ENCODE peak calls at places on chromosomes 3 and 15, in seven cellular contexts. R, T, F, P, W, I and N are unnamed samples.

GRCh38 chr3:53773330-53773583 is 73.0 kb downstream of the CHDH start:
- DNase-seq in T (no peak), F (no peak), I (no peak), P (no peak), R (no peak), W (no peak), N (no peak)

GRCh38 chr15:49855917-49856637 is 235.2 kb downstream of the DTWD1 start:
- DNase-seq in I (no peak), R (no peak), W (peak; percentile 91), T (no peak), F (no peak), P (no peak), N (no peak)

GRCh38 chr15:72365844-72366243 is 10.0 kb downstream of the HEXA start:
- DNase-seq in T (no peak), F (no peak), W (no peak), I (no peak), R (no peak), P (peak; percentile 37), N (no peak)

GRCh38 chr3:173913397-173913796 is 515.9 kb downstream of the NLGN1 start:
- DNase-seq in T (no peak), F (no peak), I (no peak), W (peak; percentile 71), P (no peak), R (no peak), N (no peak)

GRCh38 chr15:61653110-61653509 is 407.1 kb downstream of the VPS13C start:
- DNase-seq in P (no peak), F (no peak), R (no peak), I (peak; percentile 18), T (no peak), W (no peak), N (no peak)

GRCh38 chr15:96327155-96327741 is 3.3 kb upstream of the NR2F2 start:
- DNase-seq in T (peak; percentile 55), I (peak; percentile 75), P (no peak), F (no peak), R (no peak), W (peak; percentile 72), N (no peak)

GRCh38 chr3:30368978-30369377 is 237.4 kb upstream of the TGFBR2 start:
- DNase-seq in R (no peak), P (no peak), I (no peak), W (no peak), T (no peak), F (no peak), N (no peak)

GRCh38 chr3:161549251-161549650 is 52.6 kb downstream of the OTOL1 start:
- DNase-seq in P (no peak), F (no peak), T (no peak), W (no peak), R (no peak), I (no peak), N (no peak)

GRCh38 chr3:53970656-53971055 is 79.0 kb upstream of the SELENOK start:
- DNase-seq in P (no peak), F (no peak), T (no peak), I (peak; percentile 65), W (no peak), R (no peak), N (no peak)

GRCh38 chr3:37145607-37146006 is 28.8 kb downstream of the LRRFIP2 start:
- DNase-seq in T (no peak), F (no peak), P (no peak), W (no peak), I (no peak), R (no peak), N (no peak)

GRCh38 chr3:53478166-53478830 is 16.1 kb upstream of the CACNA1D start:
- DNase-seq in R (no peak), P (no peak), T (no peak), W (no peak), F (no peak), I (no peak), N (no peak)

GRCh38 chr15:47843124-47843663 is 125.9 kb downstream of the SEMA6D start:
- DNase-seq in W (no peak), T (no peak), I (no peak), R (no peak), F (no peak), P (no peak), N (no peak)

GRCh38 chr3:57787867-57788623 is 31.9 kb downstream of the SLMAP start:
- DNase-seq in I (no peak), T (peak; percentile 26), P (no peak), W (peak; percentile 34), R (no peak), F (no peak), N (no peak)

GRCh38 chr3:129482721-129483120 is 42.7 kb downstream of the IFT122 start:
- DNase-seq in P (no peak), W (no peak), T (peak; percentile 35), I (peak; percentile 67), R (no peak), F (no peak), N (no peak)
- TF ChIP-seq CTCF in P (no peak), W (peak; percentile 43), T (peak; percentile 38), I (peak; percentile 72), R (no peak), F (no peak), N (no peak)

DNA sequence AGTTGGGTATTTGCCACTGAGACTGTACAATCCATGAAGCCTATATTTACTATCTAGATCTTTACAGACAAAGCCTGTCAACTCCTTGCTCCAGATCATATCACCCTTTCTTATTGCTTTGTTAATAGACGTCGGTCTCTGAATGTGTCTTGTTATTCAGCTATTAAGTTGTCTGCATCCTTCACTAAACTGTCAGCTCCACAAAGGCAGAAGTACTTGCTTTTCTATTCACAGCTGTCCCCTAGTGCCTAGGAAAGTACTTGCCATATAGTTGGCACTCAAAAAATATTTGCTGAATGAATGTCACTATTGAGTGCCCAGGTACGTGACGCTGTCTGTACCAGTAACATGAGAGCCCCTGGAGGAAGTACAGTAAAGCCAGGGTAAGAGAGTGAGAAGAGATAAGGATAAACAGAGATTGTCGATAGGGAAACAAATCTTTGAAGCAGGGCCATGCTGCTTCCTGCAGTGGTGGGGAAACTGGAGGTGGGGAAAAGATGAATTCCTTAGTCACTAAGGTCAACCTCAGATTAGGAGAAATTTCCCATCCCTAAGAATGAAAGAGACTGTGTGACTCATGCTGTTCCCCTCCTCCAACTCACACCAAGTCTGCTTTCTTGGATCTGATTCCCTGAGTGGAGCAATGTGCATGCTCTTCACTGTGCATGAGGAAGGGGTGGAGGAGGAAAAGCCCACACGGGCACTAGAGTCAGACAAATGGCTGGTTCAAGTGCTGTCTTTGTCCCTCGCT is 36.3 kb downstream of the PRICKLE2 start:
- DNase-seq in T (no peak), F (no peak), P (peak; percentile 41), W (peak; percentile 93), R (no peak), I (no peak), N (no peak)
- TF ChIP-seq CTCF in T (no peak), F (no peak), P (no peak), W (no peak), R (no peak), I (no peak), N (no peak)

GRCh38 chr3:153925826-153926514 is 195.2 kb upstream of the ARHGEF26 start:
- DNase-seq in T (no peak), P (no peak), I (no peak), W (no peak), R (no peak), F (no peak), N (no peak)

DNA sequence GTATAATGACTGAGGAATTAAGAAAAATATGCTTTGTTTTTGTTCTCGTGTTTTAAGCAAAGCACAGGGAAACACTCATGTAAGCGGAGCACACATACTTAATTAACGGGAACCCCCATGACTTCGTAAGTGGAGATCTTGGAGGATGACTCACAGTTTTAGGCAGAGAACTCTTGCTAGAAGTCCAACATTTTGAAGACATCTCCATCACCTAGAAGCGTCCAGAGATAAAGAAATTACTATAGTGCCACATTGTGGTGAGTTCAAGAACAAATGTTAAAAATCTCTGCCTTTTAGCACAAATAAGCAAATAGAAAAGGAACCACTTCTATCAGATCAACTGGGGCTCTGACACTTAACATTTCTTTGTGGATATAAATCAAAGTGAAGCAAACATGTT is 194.1 kb upstream of the ARHGEF26 start:
- DNase-seq in P (no peak), T (no peak), F (no peak), W (peak; percentile 3), I (peak; percentile 41), R (no peak), N (no peak)
- TF ChIP-seq CTCF in P (no peak), T (no peak), F (peak; percentile 18), W (no peak), I (peak; percentile 48), R (peak; percentile 8), N (no peak)

GRCh38 chr3:188179006-188179966 is 25.3 kb downstream of the LPP start:
- DNase-seq in W (no peak), F (peak; percentile 79), P (peak; percentile 79), R (no peak), I (peak; percentile 37), T (no peak), N (no peak)
- TF ChIP-seq CTCF in W (peak; percentile 21), F (no peak), P (no peak), R (no peak), I (peak; percentile 40), T (no peak), N (no peak)

DNA sequence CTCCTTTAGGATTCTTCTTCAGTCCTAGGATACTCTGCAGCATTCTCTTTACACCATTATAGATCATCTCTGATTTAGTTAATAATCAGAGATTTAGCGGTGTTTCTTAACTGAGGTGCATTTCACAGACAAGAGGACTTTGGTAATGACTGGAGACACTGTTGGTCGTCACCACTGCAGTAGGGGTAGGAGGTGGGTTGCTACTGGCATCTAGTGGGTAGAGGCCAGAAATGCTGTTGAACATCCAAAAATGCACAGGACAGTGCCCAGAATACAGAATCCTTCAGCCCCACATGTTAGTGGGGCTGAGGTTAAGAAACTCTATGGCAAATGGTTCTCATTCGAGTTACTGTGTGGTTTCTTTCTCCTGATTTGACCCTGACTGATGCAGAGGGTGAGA is 80.4 kb upstream of the LMCD1 start:
- DNase-seq in W (no peak), F (no peak), I (peak; percentile 12), R (no peak), T (no peak), P (no peak), N (no peak)
- TF ChIP-seq CTCF in W (peak; percentile 47), F (no peak), I (peak; percentile 48), R (no peak), T (peak; percentile 33), P (no peak), N (no peak)

GRCh38 chr3:193446975-193447602 is 68.5 kb upstream of the ATP13A5 start:
- DNase-seq in W (no peak), P (no peak), I (no peak), R (no peak), T (no peak), F (no peak), N (no peak)

GRCh38 chr3:193451881-193452280 is 73.3 kb upstream of the ATP13A5 start:
- DNase-seq in I (no peak), F (no peak), R (no peak), W (no peak), P (no peak), T (no peak), N (no peak)

GRCh38 chr3:193452338-193452737 is 73.8 kb upstream of the ATP13A5 start:
- DNase-seq in F (no peak), R (no peak), I (peak; percentile 53), W (no peak), P (no peak), T (no peak), N (no peak)
- TF ChIP-seq CTCF in F (no peak), R (no peak), I (peak; percentile 57), W (peak; percentile 44), P (no peak), T (peak; percentile 19), N (no peak)

DNA sequence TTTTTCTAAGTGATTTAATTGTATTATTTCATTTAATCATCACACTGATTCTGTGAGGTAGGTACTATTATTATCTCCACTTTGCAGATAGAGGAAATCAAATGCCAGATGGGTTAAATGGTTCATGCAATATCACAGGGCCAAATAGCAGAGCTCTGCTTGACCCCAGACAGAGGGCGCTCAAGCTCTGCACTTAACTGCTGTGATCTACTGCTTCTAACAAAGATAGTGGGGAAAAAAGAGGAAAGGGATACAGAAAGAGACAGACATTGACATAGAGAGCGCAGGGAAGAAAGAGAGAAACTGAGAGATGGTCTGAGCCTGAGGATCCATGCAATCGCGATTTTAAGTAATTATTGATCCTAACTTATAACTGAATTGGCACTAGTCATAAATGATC is 279.1 kb upstream of the THRB start:
- DNase-seq in W (peak; percentile 52), F (no peak), R (no peak), P (peak; percentile 63), T (no peak), I (peak; percentile 92), N (no peak)
- TF ChIP-seq CTCF in W (peak; percentile 93), F (peak; percentile 75), R (peak; percentile 59), P (peak; percentile 54), T (peak; percentile 65), I (peak; percentile 95), N (no peak)